ENCODE peak calls at places on chromosomes 16 and 17, in four cellular contexts. One of them, this sample, is unnamed.

GRCh38 chr17:77610980-77611641 is 347.4 kb upstream of the TNRC6C start:
- DNase-seq in GM23338: no peak
- DNase-seq in Peyer's patch: no peak
- DNase-seq in K562: no peak
- DNase-seq in this sample: no peak

GRCh38 chr17:60305141-60305540 is 86.8 kb downstream of the USP32 start:
- DNase-seq in GM23338: peak
- DNase-seq in Peyer's patch: no peak
- DNase-seq in K562: no peak
- DNase-seq in this sample: no peak

GRCh38 chr17:35934760-35935159 is 4.2 kb upstream of the RDM1 start:
- DNase-seq in Peyer's patch: no peak
- DNase-seq in GM23338: no peak
- DNase-seq in K562: no peak
- DNase-seq in this sample: no peak

GRCh38 chr17:35733366-35733765 is 1.9 kb downstream of the RASL10B start:
- DNase-seq in Peyer's patch: no peak
- DNase-seq in K562: no peak
- DNase-seq in GM23338: no peak
- DNase-seq in this sample: no peak

GRCh38 chr17:39921323-39921722 is 2.9 kb upstream of the GSDMB start:
- DNase-seq in Peyer's patch: peak
- DNase-seq in GM23338: no peak
- DNase-seq in K562: no peak
- DNase-seq in this sample: no peak

GRCh38 chr16:84356591-84357116 is 11.7 kb upstream of the ATP2C2 start:
- DNase-seq in K562: no peak
- DNase-seq in GM23338: no peak
- DNase-seq in Peyer's patch: no peak
- DNase-seq in this sample: peak

GRCh38 chr17:32870969-32871368 is 6.0 kb downstream of the MYO1D start:
- DNase-seq in K562: no peak
- DNase-seq in GM23338: no peak
- DNase-seq in Peyer's patch: no peak
- DNase-seq in this sample: no peak

GRCh38 chr16:13781579-13782338 is 138.2 kb upstream of the ERCC4 start:
- DNase-seq in GM23338: no peak
- DNase-seq in Peyer's patch: no peak
- DNase-seq in K562: no peak
- DNase-seq in this sample: no peak

GRCh38 chr17:38326996-38327792 is 16.6 kb downstream of the GPR179 start:
- DNase-seq in Peyer's patch: no peak
- DNase-seq in K562: no peak
- DNase-seq in GM23338: no peak
- DNase-seq in this sample: no peak

GRCh38 chr17:68587847-68588246 is 13.3 kb downstream of the FAM20A start:
- DNase-seq in K562: no peak
- DNase-seq in Peyer's patch: no peak
- DNase-seq in GM23338: no peak
- DNase-seq in this sample: no peak

GRCh38 chr17:64741038-64741641 is 79.0 kb upstream of the SMURF2 start:
- DNase-seq in K562: no peak
- DNase-seq in Peyer's patch: no peak
- DNase-seq in GM23338: no peak
- DNase-seq in this sample: no peak

GRCh38 chr16:53224932-53225533 is 170.2 kb downstream of the CHD9 start:
- DNase-seq in GM23338: no peak
- DNase-seq in Peyer's patch: no peak
- DNase-seq in K562: peak
- DNase-seq in this sample: no peak

GRCh38 chr16:68713430-68713829 is 23.7 kb upstream of the CDH1 start:
- DNase-seq in K562: no peak
- DNase-seq in Peyer's patch: no peak
- DNase-seq in GM23338: no peak
- DNase-seq in this sample: no peak

GRCh38 chr16:24010440-24011089 is 174.8 kb downstream of the PRKCB start:
- DNase-seq in K562: peak
- DNase-seq in Peyer's patch: peak
- DNase-seq in GM23338: peak
- DNase-seq in this sample: peak
- TF ChIP-seq CTCF in K562: peak
- TF ChIP-seq CTCF in Peyer's patch: peak
- TF ChIP-seq CTCF in GM23338: peak
- TF ChIP-seq CTCF in this sample: peak

GRCh38 chr17:76538941-76539340 is 903 bp upstream of the PRCD start:
- DNase-seq in K562: no peak
- DNase-seq in GM23338: no peak
- DNase-seq in Peyer's patch: no peak
- DNase-seq in this sample: no peak
- TF ChIP-seq CTCF in K562: no peak
- TF ChIP-seq CTCF in GM23338: no peak
- TF ChIP-seq CTCF in Peyer's patch: no peak
- TF ChIP-seq CTCF in this sample: no peak

DNA sequence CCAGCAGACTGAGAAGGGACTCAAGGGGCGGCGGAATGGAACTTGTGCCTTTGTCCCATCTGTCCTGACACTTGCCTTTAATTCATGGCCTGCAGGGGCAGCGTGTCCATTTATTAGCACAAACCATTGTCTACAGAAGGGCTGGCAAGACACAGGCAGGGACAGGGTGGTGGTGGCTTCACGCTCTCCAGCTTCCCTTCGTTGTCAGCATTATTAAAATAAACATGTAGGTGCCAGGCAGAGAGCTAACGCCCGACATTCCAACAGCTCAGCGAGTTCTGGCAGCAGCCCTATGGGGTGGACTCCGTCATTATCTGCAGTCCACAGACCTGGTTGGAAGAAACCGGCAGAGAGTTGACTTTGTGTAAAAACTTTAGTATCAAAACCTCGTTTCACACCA is 16.3 kb downstream of the DNAI2 start:
- DNase-seq in GM23338: peak
- DNase-seq in Peyer's patch: no peak
- DNase-seq in K562: peak
- DNase-seq in this sample: no peak
- TF ChIP-seq CTCF in GM23338: peak
- TF ChIP-seq CTCF in Peyer's patch: no peak
- TF ChIP-seq CTCF in K562: peak
- TF ChIP-seq CTCF in this sample: no peak

GRCh38 chr17:44894642-44895041 is 4.6 kb downstream of the EFTUD2 start:
- DNase-seq in K562: no peak
- DNase-seq in Peyer's patch: no peak
- DNase-seq in GM23338: no peak
- DNase-seq in this sample: no peak
- TF ChIP-seq CTCF in K562: no peak
- TF ChIP-seq CTCF in Peyer's patch: no peak
- TF ChIP-seq CTCF in GM23338: no peak
- TF ChIP-seq CTCF in this sample: no peak

DNA sequence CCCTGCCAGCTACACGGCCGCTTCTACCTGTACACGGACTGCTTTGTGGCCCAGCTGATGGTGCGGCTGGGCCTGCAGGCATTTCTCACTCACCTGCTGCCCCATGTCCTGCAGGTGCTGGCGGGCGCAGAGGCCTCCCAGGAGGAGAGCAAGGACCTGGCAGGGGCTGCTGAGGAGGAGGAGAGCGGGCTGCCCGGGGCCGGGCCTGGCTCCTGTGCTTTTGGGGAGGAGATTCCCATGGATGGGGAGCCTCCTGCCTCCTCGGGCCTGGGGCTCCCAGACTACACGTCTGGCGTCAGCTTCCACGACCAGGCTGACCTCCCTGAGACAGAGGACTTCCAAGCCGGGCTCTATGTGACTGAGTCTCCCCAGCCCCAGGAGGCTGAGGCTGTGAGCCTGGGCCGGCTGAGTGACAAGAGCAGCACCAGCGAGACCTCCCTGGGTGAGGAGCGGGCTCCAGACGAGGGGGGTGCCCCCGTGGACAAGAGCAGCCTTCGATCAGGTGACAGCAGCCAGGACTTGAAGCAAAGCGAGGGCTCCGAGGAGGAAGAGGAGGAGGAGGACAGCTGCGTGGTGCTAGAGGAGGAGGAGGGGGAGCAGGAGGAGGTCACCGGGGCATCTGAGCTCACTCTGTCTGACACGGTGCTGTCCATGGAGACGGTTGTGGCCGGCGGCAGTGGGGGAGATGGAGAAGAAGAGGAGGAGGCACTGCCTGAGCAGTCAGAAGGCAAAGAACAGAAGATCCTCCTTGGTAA is 3.5 kb downstream of the WDR81 start:
- DNase-seq in GM23338: no peak
- DNase-seq in K562: no peak
- DNase-seq in Peyer's patch: no peak
- DNase-seq in this sample: no peak
- TF ChIP-seq CTCF in GM23338: no peak
- TF ChIP-seq CTCF in K562: no peak
- TF ChIP-seq CTCF in Peyer's patch: no peak
- TF ChIP-seq CTCF in this sample: no peak

DNA sequence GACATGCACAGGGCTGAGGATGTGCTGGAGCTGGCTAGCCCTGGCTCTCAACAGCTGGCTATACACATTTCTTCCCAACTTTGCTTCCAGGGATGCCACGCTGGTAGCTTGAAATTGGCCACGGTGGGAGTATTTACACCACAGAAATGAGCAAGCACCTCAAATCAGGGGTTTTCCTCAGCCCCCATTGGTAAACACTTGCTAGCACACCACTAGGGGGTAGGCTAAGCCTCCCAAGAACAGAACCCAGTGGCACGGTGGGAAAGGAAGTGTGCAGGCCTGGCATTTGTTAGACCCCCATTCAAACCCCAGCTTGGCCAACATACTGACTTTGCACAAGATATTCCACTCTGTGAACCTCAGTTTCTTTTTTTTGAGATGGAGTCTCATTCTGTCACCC is 12.9 kb downstream of the DRC3 start:
- DNase-seq in GM23338: peak
- DNase-seq in K562: no peak
- DNase-seq in Peyer's patch: no peak
- DNase-seq in this sample: no peak
- TF ChIP-seq CTCF in GM23338: peak
- TF ChIP-seq CTCF in K562: peak
- TF ChIP-seq CTCF in Peyer's patch: no peak
- TF ChIP-seq CTCF in this sample: no peak

DNA sequence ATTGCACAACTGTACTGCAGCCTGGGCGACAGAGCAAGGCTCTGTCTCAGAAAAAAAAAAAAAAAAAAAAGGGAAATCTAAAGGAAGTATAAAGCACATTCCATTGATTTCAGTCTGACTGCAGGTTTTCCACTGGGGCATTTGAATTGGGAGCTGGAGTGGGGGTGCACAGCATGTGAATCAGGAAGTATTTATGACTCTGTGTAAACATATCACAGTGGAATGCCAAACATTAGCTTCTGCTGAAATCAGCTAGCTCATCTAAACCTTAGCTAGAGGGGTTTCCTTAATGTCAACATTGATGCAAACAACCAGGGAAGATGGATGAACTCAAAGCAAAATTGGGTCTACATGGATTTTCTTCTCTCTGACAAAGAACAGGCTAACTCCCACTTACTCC is 641.0 kb upstream of the EEF2KMT start:
- DNase-seq in K562: no peak
- DNase-seq in GM23338: no peak
- DNase-seq in Peyer's patch: no peak
- DNase-seq in this sample: no peak
- TF ChIP-seq CTCF in K562: no peak
- TF ChIP-seq CTCF in GM23338: no peak
- TF ChIP-seq CTCF in Peyer's patch: no peak
- TF ChIP-seq CTCF in this sample: no peak